ENCODE peak calls at places on chromosome 13, in eight cellular contexts. M is CD8-positive, alpha-beta T cell; H is MM.1S; A is tibial artery; X is fibroblast of lung; U is body of pancreas; Z is HepG2; Y is IMR-90. O is an unnamed sample. For H3K27me3, the result is how much of the 10 kb centered on the place peaks cover.

GRCh38 chr13:83667606-83668005 is 214.7 kb downstream of the SLITRK1 start:
- DNase-seq in M (no peak), Y (no peak), X (no peak), A (no peak), H (no peak), U (no peak), Z (no peak), O (no peak)

GRCh38 chr13:58495668-58496067 is 864.1 kb downstream of the PCDH17 start:
- DNase-seq in Y (no peak), M (no peak), Z (no peak), X (peak), H (no peak), U (no peak), A (no peak), O (no peak)

GRCh38 chr13:67118277-67118676 is 111.9 kb downstream of the PCDH9 start:
- DNase-seq in U (no peak), M (no peak), A (no peak), Y (no peak), Z (no peak), X (no peak), H (no peak), O (no peak)

GRCh38 chr13:105655046-105655445 is 880.4 kb downstream of the EFNB2 start:
- DNase-seq in U (no peak), A (no peak), M (no peak), Z (no peak), Y (peak), X (peak), H (no peak), O (no peak)

GRCh38 chr13:37074703-37075102 is 15.2 kb upstream of the SUPT20H start:
- DNase-seq in A (no peak), M (no peak), Y (peak), X (peak), Z (no peak), U (no peak), H (peak), O (no peak)

GRCh38 chr13:29589234-29589633 is 6.3 kb downstream of the SLC7A1 start:
- DNase-seq in U (no peak), H (no peak), A (no peak), Y (peak), Z (no peak), M (no peak), X (peak), O (no peak)

GRCh38 chr13:28532226-28533048 is 37.5 kb upstream of the FLT1 start:
- DNase-seq in Y (no peak), Z (no peak), M (no peak), A (peak), H (no peak), U (no peak), X (no peak), O (peak)

GRCh38 chr13:111204438-111205177 is 89.5 kb downstream of the ARHGEF7 start:
- DNase-seq in M (no peak), Z (peak), A (peak), X (peak), U (peak), Y (peak), H (no peak), O (peak)

GRCh38 chr13:82747331-82747730 is 1134.9 kb downstream of the SLITRK1 start:
- DNase-seq in U (no peak), A (no peak), Y (no peak), M (no peak), X (peak), H (no peak), Z (no peak), O (no peak)

GRCh38 chr13:51556740-51557139 is 27.5 kb upstream of the WDFY2 start:
- DNase-seq in Y (no peak), X (no peak), M (no peak), Z (no peak), H (no peak), U (no peak), A (no peak), O (no peak)

GRCh38 chr13:111856571-111856970 is 210.4 kb upstream of the SOX1 start:
- DNase-seq in A (no peak), U (no peak), Z (no peak), H (no peak), Y (no peak), M (no peak), X (no peak), O (no peak)

GRCh38 chr13:95779522-95779921 is 102.6 kb downstream of the DNAJC3 start:
- DNase-seq in Y (no peak), Z (no peak), X (no peak), A (no peak), U (no peak), H (no peak), M (no peak), O (no peak)

GRCh38 chr13:24865158-24865557 is 101.2 kb downstream of the RNF17 start:
- DNase-seq in Y (peak), H (no peak), A (no peak), M (no peak), Z (no peak), U (no peak), X (no peak), O (no peak)

GRCh38 chr13:51502206-51502651 is 49.4 kb upstream of the INTS6 start:
- DNase-seq in Z (no peak), Y (peak), X (peak), U (no peak), M (no peak), H (no peak), A (no peak), O (no peak)

GRCh38 chr13:28012896-28013295 is 24.4 kb upstream of the URAD start:
- DNase-seq in Y (no peak), Z (no peak), U (no peak), X (no peak), A (no peak), H (peak), M (no peak), O (no peak)

GRCh38 chr13:93525087-93525486 is 298.5 kb downstream of the GPC6 start:
- DNase-seq in A (no peak), X (no peak), U (no peak), Y (no peak), M (no peak), Z (no peak), H (no peak), O (no peak)

GRCh38 chr13:81636120-81636519 is 1295.2 kb upstream of the SPRY2 start:
- DNase-seq in Z (no peak), U (no peak), X (no peak), H (no peak), A (no peak), Y (no peak), M (no peak), O (no peak)

GRCh38 chr13:101706651-101707050 is 254.2 kb downstream of the ITGBL1 start:
- DNase-seq in Z (peak), M (peak), A (no peak), U (no peak), Y (peak), H (no peak), X (peak), O (no peak)

GRCh38 chr13:34464011-34464410 is 478.1 kb upstream of the NBEA start:
- DNase-seq in Z (no peak), A (no peak), H (no peak), Y (no peak), X (peak), U (no peak), M (no peak), O (no peak)

GRCh38 chr13:41502676-41503075 is 45.3 kb downstream of the RGCC start:
- DNase-seq in M (no peak), H (peak), A (no peak), X (no peak), Z (no peak), Y (no peak), U (no peak), O (no peak)

GRCh38 chr13:41499452-41499851 is 42.1 kb downstream of the RGCC start:
- DNase-seq in M (no peak), Z (no peak), U (no peak), H (no peak), X (no peak), A (no peak), Y (no peak), O (no peak)

GRCh38 chr13:41501281-41501680 is 43.9 kb downstream of the RGCC start:
- DNase-seq in U (no peak), A (no peak), Z (no peak), H (no peak), M (no peak), X (no peak), Y (no peak), O (no peak)

GRCh38 chr13:41502021-41502420 is 44.7 kb downstream of the RGCC start:
- DNase-seq in Y (no peak), Z (no peak), H (peak), U (no peak), X (no peak), A (no peak), M (no peak), O (no peak)

DNA sequence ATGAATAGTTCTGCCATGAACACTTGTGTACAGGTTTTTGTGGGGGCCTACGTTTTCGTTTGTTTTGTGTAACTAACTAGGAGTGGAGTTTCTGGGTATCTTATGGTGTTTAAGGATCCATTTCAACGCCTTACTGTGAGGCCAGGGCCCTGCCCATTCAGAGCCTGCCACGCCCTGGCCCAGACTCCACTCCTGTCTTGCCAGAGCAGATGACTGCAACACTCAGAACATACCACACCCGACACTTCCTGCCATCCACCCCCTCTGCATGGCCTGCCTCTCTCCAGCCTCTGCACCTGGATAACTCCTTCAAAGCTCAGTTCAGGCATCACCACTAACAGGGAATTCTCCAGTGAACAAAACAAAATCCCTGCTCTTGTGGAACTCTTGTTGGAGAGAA is 43.2 kb downstream of the RGCC start:
- DNase-seq in M (no peak), Z (no peak), X (peak), H (peak), U (no peak), Y (no peak), A (no peak), O (no peak)
- H3K4me3 ChIP-seq in M (no peak), Z (no peak), X (no peak), H (no peak), U (no peak), Y (no peak), A (no peak), O (no peak)

DNA sequence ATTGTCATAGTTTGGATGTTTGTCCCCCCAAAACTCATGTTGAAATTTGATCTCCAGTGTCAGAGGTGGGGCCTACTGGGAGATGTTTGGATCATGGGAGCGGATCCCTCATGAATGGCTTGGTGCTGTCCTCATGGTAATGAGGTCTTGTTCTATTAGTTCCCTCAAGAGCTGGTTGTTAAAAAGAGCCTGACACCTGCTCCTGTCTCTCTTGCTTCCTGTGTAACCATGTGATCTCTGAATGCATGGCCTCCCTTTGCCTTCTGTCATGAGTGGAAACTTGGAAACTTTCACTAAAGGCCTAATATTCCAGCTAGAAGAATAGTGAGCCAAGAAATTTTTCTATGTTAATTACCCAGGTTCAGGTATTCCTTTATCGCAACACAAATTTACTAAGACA is 311.4 kb upstream of the ATXN8OS start:
- DNase-seq in M (no peak), X (no peak), A (no peak), U (no peak), Y (no peak), H (no peak), Z (no peak), O (no peak)
- H3K27ac ChIP-seq in M (no peak), X (no peak), A (no peak), U (no peak), Y (no peak), H (no peak), Z (no peak), O (no peak)

GRCh38 chr13:99895428-99895998 is 76.1 kb downstream of the ZIC5 start:
- DNase-seq in X (no peak), A (no peak), U (no peak), Y (no peak), M (no peak), Z (no peak), H (no peak), O (no peak)
- H3K27me3 ChIP-seq in X (under half), A (under half), U (under half), Y (half or more), M (under half), Z (under half), H (under half), O (under half)

GRCh38 chr13:114230117-114230516 is 4.6 kb upstream of the CDC16 start:
- DNase-seq in Z (no peak), X (peak), H (no peak), M (no peak), U (no peak), A (no peak), Y (peak), O (no peak)
- H3K4me3 ChIP-seq in Z (no peak), X (no peak), H (no peak), M (no peak), U (no peak), A (no peak), Y (no peak), O (no peak)

DNA sequence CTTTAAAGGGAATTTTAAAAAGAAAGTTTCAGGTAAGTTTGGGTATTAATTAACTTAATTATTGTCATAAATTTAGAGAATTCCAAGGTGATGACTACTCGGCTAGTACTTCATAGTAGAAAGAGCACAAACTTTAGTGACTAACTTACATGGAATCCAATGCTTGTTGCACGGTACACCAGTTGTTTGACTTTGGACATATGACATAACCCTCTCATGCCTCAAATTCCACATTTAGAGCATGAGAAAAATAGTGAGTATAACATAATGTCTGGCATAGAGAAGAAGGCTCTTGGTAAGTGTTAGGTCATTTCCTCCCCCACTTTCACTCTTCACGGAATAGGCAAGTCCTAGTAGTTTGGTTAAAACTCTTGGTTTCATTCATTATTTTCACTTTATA is 1249.4 kb upstream of the SLC10A2 start:
- DNase-seq in X (peak), M (no peak), U (no peak), A (no peak), Z (peak), Y (peak), H (no peak), O (no peak)
- H3K27ac ChIP-seq in X (no peak), M (no peak), U (no peak), A (no peak), Z (no peak), Y (no peak), H (no peak), O (no peak)

GRCh38 chr13:99033814-99034213 is 56.0 kb upstream of the DOCK9 start:
- DNase-seq in U (no peak), X (no peak), A (no peak), H (no peak), Z (peak), M (no peak), Y (peak), O (no peak)
- H3K27me3 ChIP-seq in U (under half), X (under half), A (under half), H (under half), Z (under half), M (under half), Y (under half), O (under half)

GRCh38 chr13:46166947-46167610 is 14.9 kb downstream of the LCP1 start:
- DNase-seq in Z (no peak), Y (no peak), M (no peak), X (no peak), H (no peak), U (no peak), A (no peak), O (no peak)

GRCh38 chr13:46170687-46171086 is 11.3 kb downstream of the LCP1 start:
- DNase-seq in Z (peak), Y (no peak), A (no peak), U (no peak), X (no peak), M (no peak), H (no peak), O (no peak)

GRCh38 chr13:46170268-46170667 is 11.7 kb downstream of the LCP1 start:
- DNase-seq in M (no peak), U (no peak), X (no peak), Z (no peak), A (no peak), H (no peak), Y (no peak), O (no peak)

GRCh38 chr13:46168341-46168740 is 13.6 kb downstream of the LCP1 start:
- DNase-seq in M (no peak), Y (no peak), U (no peak), Z (no peak), H (no peak), X (no peak), A (peak), O (peak)

DNA sequence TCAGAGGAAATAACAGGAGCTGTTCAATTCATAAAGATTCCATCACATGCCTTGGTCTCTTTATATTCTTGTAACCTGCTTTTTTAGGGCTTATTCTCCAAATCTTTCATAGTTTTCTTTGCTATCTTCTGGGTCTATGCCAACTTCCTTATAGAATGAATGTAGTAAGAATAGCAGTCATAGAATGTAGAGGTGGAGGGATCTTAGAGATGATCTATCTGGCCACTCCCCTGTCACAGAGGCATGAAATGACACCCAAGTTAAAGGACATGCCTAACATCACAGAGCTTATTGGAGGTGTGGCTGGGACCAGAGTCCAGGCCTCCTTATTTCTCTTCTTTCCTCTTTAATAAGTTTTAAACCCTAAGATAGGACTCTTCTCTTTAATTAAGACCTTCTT is 13.2 kb downstream of the LCP1 start:
- DNase-seq in X (no peak), H (no peak), Y (no peak), Z (no peak), U (no peak), A (no peak), M (no peak), O (no peak)
- H3K4me3 ChIP-seq in X (no peak), H (no peak), Y (no peak), Z (no peak), U (no peak), A (no peak), M (peak), O (no peak)

DNA sequence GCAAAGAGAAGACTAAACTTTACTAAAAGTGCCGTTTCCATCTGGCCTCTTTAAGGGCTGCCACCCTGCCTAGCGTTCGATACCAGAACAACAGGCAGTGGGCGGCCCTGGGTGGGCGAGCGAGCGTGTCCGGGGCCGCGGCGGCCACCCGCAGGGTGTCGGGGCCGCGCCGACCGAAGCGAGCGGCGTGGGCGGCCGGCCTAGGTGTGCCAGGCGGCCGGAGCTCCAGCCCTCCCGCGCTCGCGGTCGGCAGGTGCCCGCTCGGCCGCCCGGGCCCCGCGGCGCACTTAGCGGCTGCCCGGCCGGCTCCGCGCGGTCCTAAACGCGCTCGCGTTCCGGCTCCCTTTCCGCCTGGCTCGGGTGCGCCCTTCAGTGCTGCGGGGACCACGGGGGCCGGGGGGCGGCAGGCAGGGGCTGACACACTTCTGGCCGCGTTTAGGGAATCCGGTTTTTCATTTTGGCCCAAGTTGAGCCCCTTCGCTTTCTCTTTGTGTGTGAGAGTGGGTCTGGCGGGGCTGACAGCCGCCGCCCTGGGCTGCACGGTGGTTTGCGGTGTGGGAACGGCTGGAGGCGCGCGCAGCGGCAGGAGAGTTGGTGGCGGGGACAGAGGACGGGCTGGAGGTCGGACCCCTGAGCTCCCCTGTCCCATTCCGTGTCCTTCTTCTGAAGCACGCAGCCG is 2.9 kb downstream of the FGF9 start:
- DNase-seq in M (no peak), H (peak), X (peak), Y (peak), Z (no peak), U (peak), A (no peak), O (peak)
- H3K27ac ChIP-seq in M (no peak), H (peak), X (no peak), Y (no peak), Z (no peak), U (peak), A (no peak), O (peak)

DNA sequence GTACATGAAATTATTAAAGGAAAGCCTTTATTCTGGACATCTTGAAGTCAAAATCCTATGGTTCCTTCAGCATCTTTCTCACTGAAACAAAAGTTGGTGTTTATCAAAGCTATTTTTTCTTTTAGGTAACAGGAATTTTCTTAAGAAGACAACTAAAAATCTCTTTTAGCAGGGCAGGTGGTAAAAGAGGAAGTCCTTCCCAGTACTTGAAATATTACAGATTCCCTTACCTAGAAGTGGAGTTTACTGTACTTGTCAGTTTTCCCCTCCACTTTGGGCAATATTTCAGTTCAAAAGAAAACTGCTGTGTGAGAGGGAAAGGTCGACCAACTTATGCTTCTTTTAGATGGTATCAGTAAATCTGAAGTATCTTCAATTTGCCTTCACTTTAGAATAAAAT is 64.3 kb upstream of the TDRD3 start:
- DNase-seq in Z (no peak), U (no peak), H (no peak), A (no peak), X (no peak), Y (no peak), M (no peak), O (no peak)
- H3K27me3 ChIP-seq in Z (under half), U (under half), H (under half), A (under half), X (under half), Y (under half), M (under half), O (under half)